ENCODE peak calls at places on chromosomes 4 and X, in six cellular contexts. N is non-pigmented ciliary epithelial cell; F is activated CD4-positive, alpha-beta T cell treated with anti-CD3 and anti-CD28 coated beads, Interleukin-2, amount 50 U/mL, for 48 hours; T is Kasumi-1; E is GM23338; J is HTR-8/SVneo. V is an unnamed sample.

GRCh38 chrX:15322472-15322871 is 7.0 kb upstream of the ASB11 start:
- DNase-seq in N (no peak), F (no peak), T (no peak), E (no peak), J (no peak), V (no peak)

GRCh38 chr4:105556175-105556574 is 3.8 kb downstream of the ARHGEF38 start:
- DNase-seq in N (no peak), F (no peak), T (no peak), E (peak), J (no peak), V (no peak)

GRCh38 chr4:177696438-177696966 is 254.3 kb upstream of the AGA start:
- DNase-seq in N (no peak), F (no peak), T (no peak), E (peak), J (no peak), V (no peak)

GRCh38 chrX:109857898-109858297 is 124.8 kb upstream of the ACSL4 start:
- DNase-seq in N (no peak), F (no peak), T (no peak), E (no peak), J (no peak), V (no peak)

GRCh38 chr4:79297029-79297428 is 28.8 kb downstream of the NAA11 start:
- DNase-seq in N (no peak), F (no peak), T (no peak), E (no peak), J (no peak), V (no peak)

GRCh38 chr4:17771284-17771908 is 10.0 kb downstream of the FAM184B start:
- DNase-seq in N (no peak), F (no peak), T (no peak), E (no peak), J (no peak), V (no peak)

GRCh38 chr4:106401157-106401556 is 32.6 kb upstream of the GIMD1 start:
- DNase-seq in N (no peak), F (no peak), T (no peak), E (no peak), J (no peak), V (no peak)

GRCh38 chr4:108881190-108881589 is 118.3 kb upstream of the ETNPPL start:
- DNase-seq in N (peak), F (no peak), T (no peak), E (no peak), J (no peak), V (no peak)

GRCh38 chrX:66110112-66110511 is 53.9 kb upstream of the HEPH start:
- DNase-seq in N (no peak), F (no peak), T (peak), E (peak), J (no peak), V (no peak)

GRCh38 chrX:47831788-47832187 is 4.9 kb upstream of the ZNF81 start:
- DNase-seq in N (no peak), F (peak), T (peak), E (peak), J (peak), V (peak)

GRCh38 chr4:117096462-117096861 is 11.1 kb upstream of the TRAM1L1 start:
- DNase-seq in N (no peak), F (no peak), T (no peak), E (no peak), J (no peak), V (no peak)

GRCh38 chrX:53659039-53659438 is 27.5 kb downstream of the HUWE1 start:
- DNase-seq in N (no peak), F (no peak), T (no peak), E (no peak), J (no peak), V (no peak)

GRCh38 chrX:39308126-39308525 is 506.9 kb downstream of the MID1IP1 start:
- DNase-seq in N (no peak), F (no peak), T (no peak), E (no peak), J (no peak), V (no peak)

GRCh38 chrX:107706309-107706708 is 69.3 kb downstream of the TSC22D3 start:
- DNase-seq in N (no peak), F (no peak), T (no peak), E (no peak), J (no peak), V (no peak)

GRCh38 chrX:9940397-9940796 is 26.8 kb upstream of the CLDN34 start:
- DNase-seq in N (peak), F (no peak), T (no peak), E (no peak), J (no peak), V (no peak)

GRCh38 chr4:70927502-70928139 is 25.5 kb downstream of the MOB1B start:
- DNase-seq in N (no peak), F (no peak), T (peak), E (peak), J (no peak), V (no peak)

GRCh38 chr4:52376107-52376704 is 282.9 kb downstream of the USP46 start:
- DNase-seq in N (peak), F (peak), T (peak), E (peak), J (no peak), V (no peak)

GRCh38 chr4:186217733-186218293 is 9.5 kb upstream of the KLKB1 start:
- DNase-seq in N (no peak), F (no peak), T (peak), E (no peak), J (no peak), V (no peak)

GRCh38 chr4:48944659-48945290 is 38.2 kb upstream of the OCIAD2 start:
- DNase-seq in N (no peak), F (peak), T (peak), E (peak), J (no peak), V (no peak)

GRCh38 chrX:48956728-48957414 is 536 bp downstream of the OTUD5 start:
- DNase-seq in N (no peak), F (peak), T (no peak), E (no peak), J (no peak), V (peak)

GRCh38 chr4:123043013-123043412 is 120.6 kb upstream of the NUDT6 start:
- DNase-seq in N (no peak), F (no peak), T (peak), E (no peak), J (no peak), V (no peak)

GRCh38 chr4:89836897-89837384 is at the start of gene SNCA:
- DNase-seq in N (no peak), F (peak), T (peak), E (peak), J (peak), V (no peak)

V was measured in T-helper 17 cell.